ENCODE peak calls at places on chromosome 11, in six cellular contexts. Y is spleen, D is Peyer's patch, S is breast epithelium, E is IMR-90, T is adrenal gland. W is an unnamed sample.

GRCh38 chr11:612201-612960 is 3.4 kb downstream of the IRF7 start:
- DNase-seq in Y (no peak), D (no peak), S (no peak), E (peak; percentile 22), T (no peak), W (peak; percentile 86)

GRCh38 chr11:93740802-93741093 is 547 bp downstream of the TAF1D start:
- DNase-seq in Y (peak; percentile 91), D (peak; percentile 57), S (no peak), E (peak; percentile 49), T (peak; percentile 84), W (no peak)

GRCh38 chr11:2156416-2157182 is 4.4 kb downstream of the INS start:
- DNase-seq in Y (peak; percentile 89), D (peak; percentile 36), S (peak; percentile 89), E (peak; percentile 26), T (peak; percentile 95), W (peak; percentile 92)

GRCh38 chr11:3155691-3156258 is 9.3 kb downstream of the OSBPL5 start:
- DNase-seq in Y (peak; percentile 64), D (no peak), S (no peak), E (no peak), T (no peak), W (no peak)

GRCh38 chr11:15707971-15708370 is 593.2 kb downstream of the INSC start:
- DNase-seq in Y (no peak), D (no peak), S (peak; percentile 77), E (peak; percentile 84), T (peak; percentile 78), W (no peak)

GRCh38 chr11:1168721-1169161 is 11.0 kb downstream of the MUC5AC start:
- DNase-seq in Y (no peak), D (no peak), S (no peak), E (no peak), T (no peak), W (peak; percentile 68)

GRCh38 chr11:6438979-6439571 is 1.7 kb downstream of the HPX start:
- DNase-seq in Y (no peak), D (peak; percentile 22), S (no peak), E (peak; percentile 59), T (peak; percentile 78), W (no peak)

GRCh38 chr11:132883241-132883640 is 649.1 kb downstream of the OPCML start:
- DNase-seq in Y (no peak), D (no peak), S (no peak), E (no peak), T (no peak), W (no peak)

GRCh38 chr11:17924713-17925112 is 88.1 kb downstream of the SERGEF start:
- DNase-seq in Y (no peak), D (no peak), S (no peak), E (no peak), T (no peak), W (no peak)

GRCh38 chr11:69010964-69011623 is 2.0 kb downstream of the MRGPRF start:
- DNase-seq in Y (peak; percentile 74), D (no peak), S (peak; percentile 70), E (peak; percentile 77), T (peak; percentile 62), W (peak; percentile 61)

GRCh38 chr11:70381350-70381749 is 17.0 kb upstream of the CTTN start:
- DNase-seq in Y (no peak), D (no peak), S (no peak), E (no peak), T (peak; percentile 17), W (no peak)

GRCh38 chr11:8757533-8757932 is 74.9 kb downstream of the RPL27A start:
- DNase-seq in Y (no peak), D (no peak), S (no peak), E (no peak), T (peak; percentile 18), W (no peak)

GRCh38 chr11:8757047-8757446 is 74.5 kb downstream of the RPL27A start:
- DNase-seq in Y (no peak), D (no peak), S (no peak), E (peak; percentile 57), T (no peak), W (no peak)

GRCh38 chr11:8756201-8756600 is 73.6 kb downstream of the RPL27A start:
- DNase-seq in Y (no peak), D (no peak), S (no peak), E (peak; percentile 78), T (no peak), W (no peak)

GRCh38 chr11:8758619-8759169 is 76.1 kb downstream of the RPL27A start:
- DNase-seq in Y (no peak), D (no peak), S (no peak), E (no peak), T (peak; percentile 43), W (no peak)

GRCh38 chr11:8754241-8754640 is 71.6 kb downstream of the RPL27A start:
- DNase-seq in Y (no peak), D (no peak), S (no peak), E (no peak), T (no peak), W (no peak)
- TF ChIP-seq CTCF in Y (no peak), D (no peak), S (no peak), E (no peak), T (peak; percentile 23), W (no peak)

GRCh38 chr11:61161190-61162091 is at the start of gene VPS37C:
- DNase-seq in Y (peak; percentile 98), D (peak; percentile 93), S (peak; percentile 90), E (peak; percentile 83), T (peak; percentile 92), W (peak; percentile 97)
- TF ChIP-seq POLR2A in Y (no peak), D (peak; percentile 65), S (peak; percentile 65), E (peak; percentile 74), T (peak; percentile 69), W (no peak)

DNA sequence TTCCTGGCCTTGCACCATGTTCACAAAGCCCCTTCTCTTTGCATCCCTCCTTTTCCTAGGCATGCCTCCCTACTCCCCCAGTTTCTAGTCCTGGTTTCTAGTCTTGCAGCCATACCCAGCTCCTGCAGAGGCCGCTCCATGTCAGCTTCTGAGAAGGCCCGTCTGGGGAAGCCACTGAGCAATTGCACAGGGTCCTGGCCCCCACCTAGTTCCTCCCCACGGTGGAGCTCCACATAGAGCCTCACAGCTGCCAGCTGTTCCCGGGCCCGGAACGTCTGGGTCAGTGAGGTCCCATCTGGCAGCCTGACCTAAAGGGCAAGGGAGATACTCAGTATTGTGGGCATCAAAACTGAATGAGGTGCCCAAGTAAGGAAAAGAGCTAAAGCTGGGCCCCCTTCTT is 2.2 kb downstream of the UBXN1 start:
- DNase-seq in Y (no peak), D (no peak), S (no peak), E (no peak), T (no peak), W (no peak)
- TF ChIP-seq CTCF in Y (no peak), D (no peak), S (no peak), E (no peak), T (no peak), W (no peak)

DNA sequence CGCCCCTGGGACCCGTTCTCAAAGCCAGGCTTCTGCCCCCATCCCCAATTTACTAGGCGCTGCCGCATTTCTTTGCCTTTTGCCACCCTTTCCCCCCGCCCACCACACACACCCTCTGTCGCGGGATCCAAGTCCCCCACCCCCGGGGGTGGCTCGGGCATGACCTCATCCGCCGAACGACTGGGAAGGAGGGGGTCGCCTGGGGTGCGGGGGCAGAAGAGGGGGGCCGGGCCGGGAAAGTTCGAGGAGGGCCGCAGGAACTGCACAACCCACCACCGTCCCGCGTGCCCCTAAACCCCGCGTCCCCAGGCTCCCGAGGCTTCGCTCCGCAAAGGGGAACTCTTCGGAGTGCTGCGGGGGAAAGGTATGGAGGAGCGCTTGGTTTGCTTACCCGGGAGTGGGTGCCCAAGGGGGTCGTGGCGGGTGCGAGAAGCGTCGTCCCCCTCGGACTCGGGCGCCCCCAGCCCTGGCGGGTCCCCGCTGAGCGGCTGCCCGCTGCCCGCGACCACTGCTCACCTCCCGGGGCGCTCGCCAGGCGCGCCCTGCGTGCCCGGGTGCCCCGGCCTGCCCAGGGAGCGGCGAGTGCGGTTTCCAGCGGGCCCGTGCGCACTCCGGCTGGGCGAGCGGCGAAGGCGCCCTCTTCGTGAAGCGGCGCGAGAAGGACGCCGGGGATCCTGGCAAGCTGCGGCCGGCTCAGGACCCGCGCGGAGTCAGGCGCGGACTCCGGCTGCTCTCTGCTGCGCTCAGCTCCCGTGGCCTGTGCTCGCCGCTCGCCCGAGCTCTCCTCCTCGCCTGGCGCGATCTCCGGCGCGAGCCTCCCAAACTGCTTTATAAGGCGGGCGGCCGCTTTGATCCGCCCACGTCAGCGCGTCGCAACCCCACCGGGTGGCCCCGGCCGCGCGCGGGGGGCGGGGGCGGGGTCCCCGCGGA is 3.9 kb upstream of the WNT11 start:
- DNase-seq in Y (peak; percentile 80), D (no peak), S (peak; percentile 71), E (peak; percentile 74), T (peak; percentile 83), W (peak; percentile 48)
- TF ChIP-seq POLR2A in Y (no peak), D (no peak), S (no peak), E (no peak), T (peak; percentile 90), W (no peak)

GRCh38 chr11:117462848-117463247 is 135.2 kb downstream of the CEP164 start:
- DNase-seq in Y (peak; percentile 68), D (no peak), S (no peak), E (no peak), T (no peak), W (no peak)
- TF ChIP-seq CTCF in Y (no peak), D (no peak), S (no peak), E (no peak), T (no peak), W (no peak)

GRCh38 chr11:115005663-115006062 is 327.3 kb downstream of the NXPE2 start:
- DNase-seq in Y (no peak), D (no peak), S (no peak), E (no peak), T (no peak), W (no peak)
- TF ChIP-seq POLR2A in Y (no peak), D (no peak), S (no peak), E (no peak), T (no peak), W (no peak)

DNA sequence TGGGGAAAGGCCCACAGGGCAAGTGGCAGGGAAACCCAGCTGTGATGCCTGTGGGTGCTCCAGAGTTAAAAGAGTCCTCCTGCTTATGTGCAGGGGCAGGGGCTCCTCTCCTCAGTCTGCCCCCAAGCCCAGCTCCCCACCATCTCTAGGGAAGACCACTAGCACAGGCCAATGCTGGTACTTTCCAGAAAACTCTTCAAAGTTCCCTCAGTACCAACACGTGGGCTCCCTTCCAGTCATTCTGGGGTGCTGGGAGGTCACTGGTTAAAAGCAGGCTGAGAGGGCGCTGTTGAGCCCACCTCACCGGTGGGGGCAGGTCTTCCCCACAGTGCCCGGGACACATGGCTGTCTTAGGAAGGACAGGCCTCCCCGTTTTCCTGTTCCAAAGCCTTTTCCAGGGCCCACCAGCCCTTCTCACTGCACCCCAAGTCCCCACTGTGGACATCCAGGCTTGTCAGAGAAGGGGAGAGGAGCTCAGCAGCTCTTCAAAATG is 154.6 kb downstream of the TRIM29 start:
- DNase-seq in Y (no peak), D (no peak), S (no peak), E (no peak), T (no peak), W (no peak)
- TF ChIP-seq CTCF in Y (no peak), D (no peak), S (no peak), E (no peak), T (no peak), W (no peak)